ENCODE peak calls at places on chromosomes 11 and 22, in seven cellular contexts. E is HCT116, P is H1, S is GM12878, B is SK-N-SH, Q is HepG2, Z is K562. Y is an unnamed sample.

GRCh38 chr22:37334859-37335818 is 52.8 kb downstream of the CYTH4 start:
- DNase-seq in E (no peak), P (peak), S (no peak), B (peak), Q (no peak), Z (no peak), Y (peak)

GRCh38 chr11:8221917-8222316 is 41.8 kb downstream of the LMO1 start:
- DNase-seq in E (no peak), P (no peak), S (no peak), B (no peak), Q (no peak), Z (no peak), Y (no peak)

GRCh38 chr11:571802-572185 is 4.5 kb upstream of the PHRF1 start:
- DNase-seq in E (no peak), P (no peak), S (no peak), B (no peak), Q (no peak), Z (no peak), Y (no peak)

GRCh38 chr11:46001427-46002049 is 79.1 kb downstream of the LARGE2 start:
- DNase-seq in E (no peak), P (no peak), S (no peak), B (no peak), Q (no peak), Z (no peak), Y (no peak)

GRCh38 chr11:11400635-11401232 is 47.7 kb upstream of the CSNK2A3 start:
- DNase-seq in E (peak), P (peak), S (no peak), B (no peak), Q (peak), Z (peak), Y (peak)

GRCh38 chr11:116826751-116827431 is 2.8 kb upstream of the APOC3 start:
- DNase-seq in E (no peak), P (no peak), S (no peak), B (no peak), Q (peak), Z (peak), Y (no peak)

GRCh38 chr11:109229682-109230081 is 192.3 kb upstream of the C11orf87 start:
- DNase-seq in E (no peak), P (no peak), S (no peak), B (no peak), Q (no peak), Z (no peak), Y (no peak)

GRCh38 chr11:121727942-121728341 is 275.2 kb upstream of the SORL1-AS1 start:
- DNase-seq in E (no peak), P (no peak), S (no peak), B (no peak), Q (no peak), Z (no peak), Y (no peak)

GRCh38 chr22:33871935-33872334 is 48.3 kb downstream of the LARGE1 start:
- DNase-seq in E (no peak), P (no peak), S (no peak), B (no peak), Q (no peak), Z (no peak), Y (no peak)

GRCh38 chr22:17918840-17919239 is 105.5 kb downstream of the MICAL3 start:
- DNase-seq in E (no peak), P (no peak), S (no peak), B (no peak), Q (no peak), Z (no peak), Y (no peak)

GRCh38 chr22:46320166-46320710 is 15.3 kb upstream of the TRMU start:
- DNase-seq in E (no peak), P (no peak), S (no peak), B (no peak), Q (no peak), Z (no peak), Y (no peak)

GRCh38 chr11:117009905-117010605 is 88.2 kb downstream of the SIK3 start:
- DNase-seq in E (no peak), P (no peak), S (no peak), B (no peak), Q (no peak), Z (no peak), Y (no peak)

GRCh38 chr22:46829140-46829891 is 66.9 kb downstream of the TBC1D22A start:
- DNase-seq in E (no peak), P (peak), S (no peak), B (peak), Q (no peak), Z (no peak), Y (no peak)

GRCh38 chr11:2679011-2679676 is 20.6 kb downstream of the KCNQ1OT1 start:
- DNase-seq in E (no peak), P (no peak), S (no peak), B (no peak), Q (no peak), Z (no peak), Y (no peak)

DNA sequence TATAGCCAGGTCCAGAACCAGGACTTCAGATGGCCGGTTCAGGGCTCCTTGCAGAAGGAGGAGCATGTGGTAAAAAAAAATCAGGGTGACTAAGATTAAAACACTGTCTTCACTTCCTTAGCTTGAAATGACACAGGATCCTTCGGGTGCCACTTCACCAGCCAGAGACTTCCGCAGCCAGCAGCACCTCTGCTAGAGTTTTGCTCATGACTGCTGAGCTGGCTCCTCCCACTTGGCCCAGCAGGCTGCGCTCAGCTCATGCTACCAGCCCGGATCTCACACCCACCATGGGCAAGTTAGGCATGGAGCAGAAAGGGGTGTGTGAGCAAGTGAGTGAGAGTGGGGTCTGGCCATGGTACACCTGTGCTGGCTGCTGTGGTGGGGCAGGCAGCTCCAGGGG is 6.6 kb upstream of the MS4A18 start:
- DNase-seq in E (no peak), P (no peak), S (no peak), B (no peak), Q (no peak), Z (no peak), Y (no peak)
- TF ChIP-seq JUND in E (no peak), P (no peak), S (no peak), B (no peak), Q (no peak), Z (no peak), Y (no peak)

GRCh38 chr11:123526027-123526805 is 96.1 kb downstream of the GRAMD1B start:
- DNase-seq in E (no peak), P (no peak), S (no peak), B (no peak), Q (no peak), Z (no peak), Y (no peak)
- TF ChIP-seq JUND in E (no peak), P (no peak), S (no peak), B (no peak), Q (no peak), Z (no peak), Y (no peak)

GRCh38 chr22:50178471-50178864 is 7.2 kb upstream of the TRABD start:
- DNase-seq in E (no peak), P (no peak), S (no peak), B (no peak), Q (no peak), Z (no peak), Y (no peak)
- TF ChIP-seq JUND in E (no peak), P (no peak), S (no peak), B (no peak), Q (no peak), Z (no peak), Y (no peak)

DNA sequence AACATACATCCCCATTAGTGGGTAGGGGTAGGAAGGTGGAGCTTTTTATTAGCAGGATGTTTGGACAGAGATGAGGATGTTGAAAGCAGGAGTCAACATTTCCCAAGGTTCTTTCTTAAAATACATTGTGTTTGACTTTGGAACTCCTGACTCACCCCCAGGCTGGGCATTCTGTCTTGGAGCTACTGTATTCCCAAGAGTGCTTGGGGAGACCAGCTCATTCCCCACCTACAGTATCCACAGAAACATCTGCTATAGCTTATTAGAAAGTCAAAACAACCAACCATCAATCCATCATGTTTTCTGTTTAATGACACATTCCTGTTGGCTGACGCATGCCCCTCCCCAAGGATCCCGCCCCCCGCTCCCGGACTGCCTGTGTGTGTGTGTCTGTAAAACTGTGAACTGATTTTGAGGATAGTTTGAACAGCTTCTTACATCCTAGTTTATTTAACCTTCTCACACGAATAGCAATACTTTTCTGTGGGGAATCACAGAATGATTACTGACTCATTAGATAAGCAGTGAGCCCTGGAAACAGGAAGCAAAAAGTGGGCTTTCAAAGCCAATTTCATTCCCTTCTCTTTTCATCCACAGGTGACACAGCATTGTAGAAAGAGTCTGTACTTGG is 109.6 kb downstream of the CCDC81 start:
- DNase-seq in E (peak), P (no peak), S (no peak), B (no peak), Q (peak), Z (peak), Y (no peak)
- TF ChIP-seq JUND in E (peak), P (no peak), S (no peak), B (peak), Q (no peak), Z (peak), Y (no peak)

GRCh38 chr11:111779118-111779517 is 12.9 kb upstream of the PPP2R1B start:
- DNase-seq in E (no peak), P (no peak), S (no peak), B (no peak), Q (no peak), Z (no peak), Y (no peak)

GRCh38 chr11:111775024-111775710 is 9.0 kb upstream of the PPP2R1B start:
- DNase-seq in E (no peak), P (no peak), S (no peak), B (no peak), Q (no peak), Z (no peak), Y (no peak)

GRCh38 chr11:111778047-111778558 is 11.9 kb upstream of the PPP2R1B start:
- DNase-seq in E (no peak), P (no peak), S (no peak), B (no peak), Q (peak), Z (no peak), Y (no peak)

GRCh38 chr11:111776398-111777093 is 10.4 kb upstream of the PPP2R1B start:
- DNase-seq in E (no peak), P (no peak), S (peak), B (no peak), Q (no peak), Z (no peak), Y (no peak)

DNA sequence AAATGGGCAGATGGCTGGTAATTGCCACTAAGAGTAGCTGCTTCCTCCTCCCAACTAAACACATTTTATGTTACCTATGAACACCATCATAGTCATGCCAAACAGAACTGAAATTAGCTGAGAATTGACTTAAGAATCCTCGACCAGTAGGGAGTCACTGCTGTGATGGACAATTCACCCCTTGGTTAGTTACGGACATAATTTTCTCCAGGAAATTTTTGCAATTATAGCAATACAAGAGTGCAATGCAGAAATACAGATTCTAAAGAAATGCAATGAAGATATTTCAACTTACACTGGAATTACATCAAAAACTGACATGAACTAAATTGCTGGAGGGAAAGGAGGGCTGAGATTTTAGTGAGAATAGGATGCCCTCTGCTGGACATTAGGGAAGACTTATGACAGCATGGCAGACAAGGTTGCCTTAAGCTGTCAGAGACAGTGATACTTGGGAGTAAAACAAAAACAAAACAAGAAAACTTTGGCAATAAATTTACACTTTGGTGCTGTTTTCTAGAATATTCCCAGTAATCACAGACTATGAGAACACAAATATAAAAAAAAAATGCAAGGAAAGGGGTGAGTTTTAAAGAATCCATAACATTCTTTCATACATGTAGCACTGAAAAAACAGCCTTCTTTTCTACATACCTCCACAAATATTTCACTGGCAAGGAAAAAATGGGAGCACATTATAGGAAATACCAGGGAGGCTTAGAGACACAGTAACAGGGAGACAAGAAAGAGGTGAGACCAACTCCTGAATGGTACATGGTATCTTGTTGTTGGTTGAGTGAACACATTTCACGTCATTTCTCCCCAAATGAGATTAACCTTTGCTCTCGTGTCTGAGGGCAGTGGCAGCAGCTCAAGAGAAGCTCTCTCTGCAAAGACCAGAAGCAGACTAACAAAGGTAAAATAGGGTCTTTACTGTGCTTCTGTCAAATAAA is 11.2 kb upstream of the PPP2R1B start:
- DNase-seq in E (peak), P (no peak), S (peak), B (peak), Q (peak), Z (peak), Y (peak)
- TF ChIP-seq JUND in E (no peak), P (no peak), S (no peak), B (no peak), Q (no peak), Z (no peak), Y (no peak)